ENCODE peak calls at places on chromosomes 5 and 9, in five cellular contexts. D, T, B, V and Y are unnamed samples.

GRCh38 chr5:78716221-78716620 is 67.6 kb upstream of the LHFPL2 start:
- ATAC-seq in D (no peak), T (peak; percentile 49), B (no peak), V (no peak), Y (no peak)

GRCh38 chr9:23887781-23888180 is 61.7 kb upstream of the ELAVL2 start:
- ATAC-seq in D (no peak), T (no peak), B (no peak), V (no peak), Y (no peak)

GRCh38 chr5:141420855-141421488 is at the start of gene PCDHGA11:
- ATAC-seq in D (peak; percentile 49), T (no peak), B (peak; percentile 50), V (no peak), Y (no peak)

GRCh38 chr5:173919443-173919842 is 31.3 kb downstream of the CPEB4 start:
- ATAC-seq in D (no peak), T (peak; percentile 28), B (no peak), V (no peak), Y (peak; percentile 23)

GRCh38 chr5:157597277-157597676 is 21.7 kb upstream of the ADAM19 start:
- ATAC-seq in D (peak; percentile 21), T (no peak), B (no peak), V (peak; percentile 32), Y (no peak)

GRCh38 chr5:59577485-59577884 is 316.0 kb downstream of the PDE4D start:
- ATAC-seq in D (no peak), T (no peak), B (no peak), V (no peak), Y (no peak)

GRCh38 chr5:150660108-150660831 is 781 bp upstream of the MYOZ3 start:
- ATAC-seq in D (no peak), T (no peak), B (no peak), V (no peak), Y (no peak)

GRCh38 chr9:107833295-107833694 is 343.7 kb upstream of the KLF4 start:
- ATAC-seq in D (no peak), T (no peak), B (no peak), V (no peak), Y (no peak)

GRCh38 chr5:94746731-94747124 is 128.3 kb downstream of the SLF1 start:
- ATAC-seq in D (no peak), T (no peak), B (no peak), V (no peak), Y (no peak)

GRCh38 chr5:145539201-145539600 is 295.9 kb downstream of the PRELID2 start:
- ATAC-seq in D (no peak), T (no peak), B (no peak), V (no peak), Y (no peak)

GRCh38 chr9:81086421-81086820 is 602.9 kb downstream of the TLE1 start:
- ATAC-seq in D (no peak), T (no peak), B (no peak), V (no peak), Y (no peak)

GRCh38 chr9:129270205-129270604 is 92.1 kb upstream of the IER5L start:
- ATAC-seq in D (no peak), T (peak; percentile 26), B (peak; percentile 67), V (no peak), Y (no peak)